ENCODE peak calls at places on chromosomes 12 and 14, in ten cellular contexts. U, Z, P, G, C, D, R, B, E and K are unnamed samples.

GRCh38 chr14:100537701-100538565 is 49.3 kb downstream of the BEGAIN start:
- DNase-seq in E (no peak), U (no peak), C (no peak), Z (no peak), G (no peak), B (no peak), P (peak), R (no peak), D (no peak), K (no peak)

GRCh38 chr14:95256011-95256775 is 63.5 kb downstream of the CLMN start:
- DNase-seq in C (peak), E (no peak), G (no peak), D (peak), U (no peak), R (peak), Z (no peak), P (no peak), B (no peak), K (no peak)

GRCh38 chr14:21933681-21934080 is 260.1 kb upstream of the OR4E1 start:
- DNase-seq in R (peak), Z (no peak), U (no peak), P (no peak), D (no peak), B (no peak), C (no peak), E (no peak), G (no peak), K (no peak)

GRCh38 chr14:69625299-69626131 is 14.1 kb downstream of the SUSD6 start:
- DNase-seq in C (no peak), G (no peak), P (no peak), E (peak), Z (peak), B (no peak), U (peak), D (no peak), R (no peak), K (peak)

GRCh38 chr12:1993341-1993740 is 10.9 kb downstream of the DCP1B start:
- DNase-seq in U (no peak), C (no peak), G (no peak), P (no peak), B (no peak), R (peak), D (peak), E (no peak), Z (no peak), K (peak)

GRCh38 chr12:47408171-47408871 is 297.5 kb downstream of the RPAP3 start:
- DNase-seq in B (no peak), E (peak), G (peak), U (peak), C (no peak), D (no peak), R (peak), Z (no peak), P (no peak), K (peak)

GRCh38 chr12:10189653-10190052 is 10.8 kb downstream of the TMEM52B start:
- DNase-seq in P (no peak), D (peak), Z (no peak), G (no peak), R (no peak), U (no peak), B (no peak), C (no peak), E (no peak), K (no peak)

GRCh38 chr14:69612014-69612758 is 790 bp downstream of the SUSD6 start:
- DNase-seq in U (peak), G (peak), P (no peak), R (peak), D (peak), C (peak), B (no peak), E (peak), Z (peak), K (peak)

GRCh38 chr12:27333311-27334009 is 824 bp downstream of the BMAL2 start:
- DNase-seq in U (peak), G (peak), P (no peak), C (peak), R (peak), B (no peak), Z (peak), D (peak), E (peak), K (peak)

GRCh38 chr14:61528591-61529021 is 166.7 kb upstream of the HIF1A start:
- DNase-seq in U (no peak), B (no peak), R (peak), Z (no peak), E (no peak), G (no peak), C (no peak), P (no peak), D (peak), K (no peak)

GRCh38 chr14:55688566-55688965 is 108.6 kb downstream of the KTN1 start:
- DNase-seq in U (no peak), G (no peak), B (no peak), D (no peak), E (no peak), R (no peak), Z (no peak), P (no peak), C (no peak), K (no peak)

GRCh38 chr12:6333566-6333965 is 8.3 kb downstream of the TNFRSF1A start:
- DNase-seq in Z (no peak), D (peak), R (peak), G (no peak), C (no peak), P (no peak), U (no peak), B (no peak), E (no peak), K (no peak)

GRCh38 chr14:24135834-24136683 is at the start of gene PSME1:
- DNase-seq in P (peak), R (peak), C (peak), B (peak), D (peak), U (peak), G (peak), Z (peak), E (peak), K (peak)

GRCh38 chr12:43126652-43127051 is 425.4 kb downstream of the ADAMTS20 start:
- DNase-seq in P (no peak), Z (no peak), B (no peak), G (no peak), C (no peak), R (no peak), E (no peak), D (no peak), U (no peak), K (no peak)

GRCh38 chr12:123237646-123238329 is 4.6 kb downstream of the MTRFR start:
- DNase-seq in C (peak), B (peak), U (peak), R (peak), E (peak), G (peak), D (peak), P (peak), Z (peak), K (peak)

GRCh38 chr12:25775968-25776367 is 182.5 kb upstream of the RASSF8 start:
- DNase-seq in D (peak), C (no peak), P (no peak), G (no peak), U (no peak), R (peak), Z (no peak), E (no peak), B (no peak), K (peak)

GRCh38 chr14:75267141-75267601 is 11.5 kb upstream of the FOS start:
- DNase-seq in U (no peak), B (no peak), D (peak), G (no peak), E (no peak), R (no peak), P (no peak), Z (no peak), C (no peak), K (no peak)

GRCh38 chr12:17286874-17287273 is 680.9 kb upstream of the LMO3 start:
- DNase-seq in P (no peak), Z (no peak), C (no peak), R (no peak), G (no peak), E (no peak), D (no peak), U (no peak), B (no peak), K (no peak)

GRCh38 chr12:6943387-6943718 is 263 bp upstream of the RNU7-1 start:
- DNase-seq in C (peak), D (peak), U (peak), P (peak), R (peak), G (peak), Z (peak), B (peak), E (peak), K (peak)